ENCODE peak calls at places on chromosomes 4 and X, in four cellular contexts. One of them, this sample, is unnamed.

GRCh38 chr4:155854597-155855226 is 11.4 kb downstream of the ASIC5 start:
- DNase-seq in K562: no peak
- DNase-seq in H1: no peak
- DNase-seq in GM12878: no peak
- DNase-seq in this sample: no peak

GRCh38 chr4:137519406-137519805 is 12.9 kb downstream of the PCDH18 start:
- DNase-seq in GM12878: no peak
- DNase-seq in H1: no peak
- DNase-seq in K562: no peak
- DNase-seq in this sample: no peak

GRCh38 chrX:154378059-154378798 is 866 bp upstream of the EMD start:
- DNase-seq in H1: no peak
- DNase-seq in K562: no peak
- DNase-seq in GM12878: no peak
- DNase-seq in this sample: no peak

GRCh38 chr4:128355301-128355700 is 67.7 kb upstream of the PGRMC2 start:
- DNase-seq in K562: peak; percentile 44
- DNase-seq in GM12878: no peak
- DNase-seq in H1: no peak
- DNase-seq in this sample: no peak

GRCh38 chr4:119735136-119735770 is 106.6 kb upstream of the PDE5A start:
- DNase-seq in K562: no peak
- DNase-seq in H1: no peak
- DNase-seq in GM12878: no peak
- DNase-seq in this sample: no peak

GRCh38 chrX:63404332-63404731 is 53.2 kb upstream of the SPIN4 start:
- DNase-seq in K562: no peak
- DNase-seq in GM12878: no peak
- DNase-seq in H1: no peak
- DNase-seq in this sample: no peak

GRCh38 chrX:140503230-140503585 is 1.7 kb downstream of the SOX3 start:
- DNase-seq in GM12878: no peak
- DNase-seq in H1: no peak
- DNase-seq in K562: no peak
- DNase-seq in this sample: no peak

GRCh38 chrX:7330551-7330950 is 182.6 kb upstream of the PUDP start:
- DNase-seq in K562: no peak
- DNase-seq in GM12878: no peak
- DNase-seq in H1: no peak
- DNase-seq in this sample: no peak

GRCh38 chrX:40088803-40089540 is 8.8 kb downstream of the BCOR start:
- DNase-seq in K562: no peak
- DNase-seq in H1: no peak
- DNase-seq in GM12878: no peak
- DNase-seq in this sample: no peak

GRCh38 chr4:39812500-39812899 is 114.6 kb downstream of the UBE2K start:
- DNase-seq in GM12878: no peak
- DNase-seq in K562: no peak
- DNase-seq in H1: no peak
- DNase-seq in this sample: no peak

GRCh38 chr4:24745172-24745895 is 50.0 kb upstream of the SOD3 start:
- DNase-seq in GM12878: no peak
- DNase-seq in H1: no peak
- DNase-seq in K562: no peak
- DNase-seq in this sample: no peak

GRCh38 chr4:186719925-186720694 is 3.5 kb downstream of the FAT1 start:
- DNase-seq in K562: peak; percentile 73
- DNase-seq in H1: no peak
- DNase-seq in GM12878: no peak
- DNase-seq in this sample: no peak

GRCh38 chrX:41518127-41518840 is 71.1 kb downstream of the NYX start:
- DNase-seq in K562: no peak
- DNase-seq in GM12878: no peak
- DNase-seq in H1: no peak
- DNase-seq in this sample: no peak

GRCh38 chrX:15221321-15221720 is 48.6 kb downstream of the ASB9 start:
- DNase-seq in K562: no peak
- DNase-seq in H1: no peak
- DNase-seq in GM12878: no peak
- DNase-seq in this sample: no peak

GRCh38 chrX:3204606-3205005 is 141.8 kb downstream of the MXRA5 start:
- DNase-seq in GM12878: no peak
- DNase-seq in K562: no peak
- DNase-seq in H1: no peak
- DNase-seq in this sample: no peak

GRCh38 chr4:88964450-88964849 is 92.5 kb downstream of the FAM13A start:
- DNase-seq in K562: no peak
- DNase-seq in GM12878: no peak
- DNase-seq in H1: no peak
- DNase-seq in this sample: no peak

GRCh38 chr4:156672924-156673323 is 298.7 kb downstream of the PDGFC start:
- DNase-seq in K562: no peak
- DNase-seq in GM12878: no peak
- DNase-seq in H1: no peak
- DNase-seq in this sample: no peak

GRCh38 chr4:152169666-152170065 is 366.2 kb downstream of the FBXW7 start:
- DNase-seq in H1: no peak
- DNase-seq in K562: no peak
- DNase-seq in GM12878: no peak
- DNase-seq in this sample: no peak

GRCh38 chr4:57114973-57115372 is 4.8 kb upstream of the IGFBP7 start:
- DNase-seq in GM12878: no peak
- DNase-seq in H1: no peak
- DNase-seq in K562: no peak
- DNase-seq in this sample: no peak

GRCh38 chr4:121462660-121463261 is 81.9 kb upstream of the QRFPR start:
- DNase-seq in K562: peak; percentile 54
- DNase-seq in H1: no peak
- DNase-seq in GM12878: no peak
- DNase-seq in this sample: peak; percentile 57

GRCh38 chrX:77776648-77777047 is 9.4 kb downstream of the ATRX start:
- DNase-seq in K562: no peak
- DNase-seq in GM12878: no peak
- DNase-seq in H1: no peak
- DNase-seq in this sample: no peak
- TF ChIP-seq CBX5 in K562: no peak
- TF ChIP-seq CBX5 in GM12878: no peak
- TF ChIP-seq CBX5 in H1: no peak
- TF ChIP-seq CBX5 in this sample: no peak

DNA sequence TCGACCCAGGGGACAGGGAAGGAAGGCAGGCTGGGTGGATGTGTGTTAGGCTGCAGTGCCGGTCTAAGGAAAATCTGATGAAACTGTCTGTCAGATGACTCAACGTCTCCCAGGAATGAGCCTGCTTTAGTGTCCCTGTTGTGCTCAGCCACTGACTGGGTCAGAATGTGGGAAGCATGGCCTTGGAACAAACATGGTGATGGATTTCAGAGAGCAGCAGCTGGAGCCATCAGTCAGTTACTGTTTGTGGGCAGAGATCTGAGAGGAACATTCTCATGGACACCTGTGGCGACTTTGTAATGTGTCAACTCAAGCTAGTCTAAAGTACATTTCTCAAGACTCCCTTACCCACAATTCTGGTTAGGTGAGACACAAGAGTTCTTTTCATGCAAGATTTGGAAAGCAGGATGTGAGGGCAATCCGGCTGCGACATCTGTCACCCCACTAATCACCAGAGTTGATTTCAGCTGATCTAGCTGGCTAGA is 63.2 kb downstream of the ANAPC10 start:
- DNase-seq in GM12878: no peak
- DNase-seq in H1: no peak
- DNase-seq in K562: peak; percentile 14
- DNase-seq in this sample: no peak
- TF ChIP-seq CBX5 in GM12878: no peak
- TF ChIP-seq CBX5 in H1: no peak
- TF ChIP-seq CBX5 in K562: no peak
- TF ChIP-seq CBX5 in this sample: no peak

GRCh38 chrX:149540133-149540620 is 635 bp upstream of the EOLA1 start:
- DNase-seq in H1: peak; percentile 79
- DNase-seq in GM12878: no peak
- DNase-seq in K562: peak; percentile 91
- DNase-seq in this sample: peak; percentile 70

GRCh38 chrX:149539283-149540132 is 1.3 kb upstream of the EOLA1 start:
- DNase-seq in GM12878: peak; percentile 83
- DNase-seq in H1: peak; percentile 84
- DNase-seq in K562: peak; percentile 93
- DNase-seq in this sample: peak; percentile 81

GRCh38 chrX:149541521-149542047 is 772 bp downstream of the EOLA1 start:
- DNase-seq in H1: no peak
- DNase-seq in K562: peak; percentile 61
- DNase-seq in GM12878: no peak
- DNase-seq in this sample: no peak

DNA sequence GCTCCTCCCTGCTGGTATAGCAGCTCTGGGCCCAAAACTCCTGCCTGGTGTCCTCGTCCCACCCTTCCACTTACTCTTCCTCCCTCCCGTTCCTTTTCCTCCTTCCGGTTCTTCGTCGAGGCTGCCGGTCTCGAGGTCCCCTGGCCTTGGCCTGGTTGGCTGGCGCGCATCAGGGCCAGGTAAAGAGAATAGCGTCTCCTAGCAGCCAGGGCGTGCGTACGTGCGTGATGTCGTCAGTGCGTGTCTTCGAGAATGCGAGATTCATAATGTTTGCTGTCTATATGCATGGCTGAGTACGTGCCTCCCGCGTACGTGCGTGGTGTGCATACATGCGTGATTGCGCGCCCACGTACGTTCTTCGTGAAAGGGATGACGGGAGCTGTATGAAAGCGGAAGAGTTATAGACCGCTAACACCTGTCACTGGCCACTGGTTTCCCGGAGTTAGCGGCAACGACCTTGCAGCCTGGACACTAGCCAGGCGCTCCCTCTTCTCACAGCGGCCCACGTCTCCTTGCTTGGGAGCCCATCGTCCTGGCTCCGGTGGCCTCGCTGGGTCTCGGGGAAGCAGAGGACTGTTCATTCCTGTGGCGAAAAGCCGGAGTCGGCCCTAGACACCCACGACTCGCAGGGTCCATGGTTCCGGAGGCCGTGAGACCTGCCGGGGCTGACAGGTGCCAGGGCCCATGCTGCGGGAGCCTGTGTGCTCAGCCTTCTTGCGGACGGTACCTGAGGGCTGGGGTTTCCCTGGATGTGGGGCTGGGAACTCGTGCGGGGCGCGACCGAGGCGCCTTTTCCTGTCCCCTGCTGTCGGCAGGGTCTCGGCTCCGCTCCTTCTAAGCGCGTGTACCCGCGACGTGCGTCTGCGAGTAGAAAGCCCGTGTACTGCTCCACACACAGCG is at the start of gene EOLA1:
- DNase-seq in GM12878: peak; percentile 97
- DNase-seq in K562: peak; percentile 94
- DNase-seq in H1: no peak
- DNase-seq in this sample: peak; percentile 92
- TF ChIP-seq CBX5 in GM12878: no peak
- TF ChIP-seq CBX5 in K562: peak; percentile 25
- TF ChIP-seq CBX5 in H1: no peak
- TF ChIP-seq CBX5 in this sample: no peak

GRCh38 chr4:32841217-32841616 is 2121.0 kb downstream of the PCDH7 start:
- DNase-seq in H1: no peak
- DNase-seq in K562: no peak
- DNase-seq in GM12878: no peak
- DNase-seq in this sample: peak; percentile 23

GRCh38 chr4:32840461-32841189 is 2120.5 kb downstream of the PCDH7 start:
- DNase-seq in H1: no peak
- DNase-seq in GM12878: no peak
- DNase-seq in K562: no peak
- DNase-seq in this sample: no peak
- TF ChIP-seq CBX5 in H1: no peak
- TF ChIP-seq CBX5 in GM12878: no peak
- TF ChIP-seq CBX5 in K562: no peak
- TF ChIP-seq CBX5 in this sample: no peak

GRCh38 chr4:140607852-140608251 is 39.1 kb upstream of the UCP1 start:
- DNase-seq in K562: no peak
- DNase-seq in GM12878: no peak
- DNase-seq in H1: no peak
- DNase-seq in this sample: no peak

GRCh38 chr4:140615451-140615850 is 46.7 kb upstream of the UCP1 start:
- DNase-seq in H1: no peak
- DNase-seq in GM12878: no peak
- DNase-seq in K562: no peak
- DNase-seq in this sample: peak; percentile 70

GRCh38 chr4:140612356-140612755 is 43.6 kb upstream of the UCP1 start:
- DNase-seq in GM12878: no peak
- DNase-seq in H1: no peak
- DNase-seq in K562: no peak
- DNase-seq in this sample: no peak

GRCh38 chr4:140609548-140610425 is 41.0 kb upstream of the UCP1 start:
- DNase-seq in GM12878: peak; percentile 19
- DNase-seq in H1: no peak
- DNase-seq in K562: peak; percentile 40
- DNase-seq in this sample: peak; percentile 53

GRCh38 chr4:140611854-140612253 is 43.1 kb upstream of the UCP1 start:
- DNase-seq in GM12878: no peak
- DNase-seq in H1: no peak
- DNase-seq in K562: no peak
- DNase-seq in this sample: no peak
- TF ChIP-seq CBX5 in GM12878: no peak
- TF ChIP-seq CBX5 in H1: no peak
- TF ChIP-seq CBX5 in K562: no peak
- TF ChIP-seq CBX5 in this sample: no peak

GRCh38 chr4:6773106-6773505 is 9.4 kb upstream of the KIAA0232 start:
- DNase-seq in GM12878: no peak
- DNase-seq in H1: no peak
- DNase-seq in K562: no peak
- DNase-seq in this sample: no peak

GRCh38 chr4:6770581-6771228 is 11.8 kb upstream of the KIAA0232 start:
- DNase-seq in GM12878: no peak
- DNase-seq in H1: no peak
- DNase-seq in K562: no peak
- DNase-seq in this sample: no peak

GRCh38 chr4:6769984-6770420 is 12.5 kb upstream of the KIAA0232 start:
- DNase-seq in K562: no peak
- DNase-seq in GM12878: no peak
- DNase-seq in H1: no peak
- DNase-seq in this sample: no peak

GRCh38 chr4:6772223-6772928 is 10.2 kb upstream of the KIAA0232 start:
- DNase-seq in K562: no peak
- DNase-seq in GM12878: no peak
- DNase-seq in H1: no peak
- DNase-seq in this sample: no peak

GRCh38 chr4:6771229-6771671 is 11.3 kb upstream of the KIAA0232 start:
- DNase-seq in GM12878: no peak
- DNase-seq in K562: no peak
- DNase-seq in H1: no peak
- DNase-seq in this sample: no peak
- TF ChIP-seq CBX5 in GM12878: no peak
- TF ChIP-seq CBX5 in K562: no peak
- TF ChIP-seq CBX5 in H1: no peak
- TF ChIP-seq CBX5 in this sample: no peak

GRCh38 chr4:7384929-7385890 is 49.5 kb downstream of the PSAPL1 start:
- DNase-seq in H1: no peak
- DNase-seq in GM12878: no peak
- DNase-seq in K562: no peak
- DNase-seq in this sample: no peak
- TF ChIP-seq CBX5 in H1: no peak
- TF ChIP-seq CBX5 in GM12878: no peak
- TF ChIP-seq CBX5 in K562: no peak
- TF ChIP-seq CBX5 in this sample: no peak

GRCh38 chrX:43003939-43004338 is 226.0 kb upstream of the PPP1R2C start:
- DNase-seq in K562: no peak
- DNase-seq in GM12878: no peak
- DNase-seq in H1: no peak
- DNase-seq in this sample: no peak
- TF ChIP-seq CBX5 in K562: no peak
- TF ChIP-seq CBX5 in GM12878: no peak
- TF ChIP-seq CBX5 in H1: no peak
- TF ChIP-seq CBX5 in this sample: no peak

This sample was measured in HepG2.